ENCODE peak calls at places on chromosome 9, in six cellular contexts. L is stimulated activated CD8-positive, alpha-beta memory T cell treated with anti-CD3 and anti-CD28 coated beads, Interleukin-15, amount 100 ng/mL, for 24 hours; T is heart left ventricle; W is left ventricle myocardium inferior; H is HFFc6; R is smooth muscle cell of the brain vasculature. K is an unnamed sample.

GRCh38 chr9:86687788-86688187 is 259.5 kb downstream of the GAS1 start:
- DNase-seq in H (no peak), L (no peak), R (no peak), T (no peak), W (no peak), K (no peak)

GRCh38 chr9:109745335-109746283 is 34.4 kb upstream of the PALM2AKAP2 start:
- DNase-seq in W (peak), H (no peak), L (no peak), T (peak), R (no peak), K (no peak)

GRCh38 chr9:107760469-107761242 is 271.1 kb upstream of the KLF4 start:
- DNase-seq in L (no peak), W (peak), T (peak), R (no peak), H (no peak), K (no peak)

GRCh38 chr9:86741311-86742215 is 205.7 kb downstream of the GAS1 start:
- DNase-seq in L (no peak), H (no peak), R (no peak), W (no peak), T (no peak), K (no peak)

GRCh38 chr9:87898151-87898550 is 15.5 kb downstream of the SPATA31E1 start:
- DNase-seq in T (no peak), W (no peak), R (no peak), H (peak), L (no peak), K (no peak)

GRCh38 chr9:99432075-99432474 is 210.0 kb downstream of the SEC61B start:
- DNase-seq in T (no peak), H (no peak), L (no peak), R (no peak), W (no peak), K (no peak)

GRCh38 chr9:37679649-37680402 is 29.1 kb downstream of the FRMPD1 start:
- DNase-seq in T (no peak), L (no peak), W (no peak), H (no peak), R (no peak), K (no peak)

GRCh38 chr9:105883847-105884246 is 189.5 kb downstream of the TMEM38B start:
- DNase-seq in L (no peak), R (no peak), T (no peak), H (no peak), W (no peak), K (no peak)

GRCh38 chr9:33472171-33472920 is 1.4 kb downstream of the NOL6 start:
- DNase-seq in H (no peak), T (no peak), W (no peak), R (no peak), L (no peak), K (no peak)

GRCh38 chr9:114289571-114290481 is 33.1 kb upstream of the ORM1 start:
- DNase-seq in L (no peak), W (peak), H (no peak), T (peak), R (no peak), K (no peak)

GRCh38 chr9:28671000-28671399 is 1097.7 kb upstream of the C9orf72 start:
- DNase-seq in H (no peak), L (no peak), T (no peak), R (no peak), W (no peak), K (no peak)

GRCh38 chr9:137193771-137194170 is 5.3 kb downstream of the SSNA1 start:
- DNase-seq in W (no peak), R (no peak), L (no peak), H (no peak), T (no peak), K (no peak)

GRCh38 chr9:109500421-109500974 is 2.4 kb upstream of the PTPN3 start:
- DNase-seq in T (no peak), R (no peak), W (no peak), H (no peak), L (no peak), K (no peak)

GRCh38 chr9:35859310-35859994 is 10.7 kb downstream of the OR13J1 start:
- DNase-seq in T (no peak), L (no peak), W (no peak), R (no peak), H (peak), K (no peak)

GRCh38 chr9:37943329-37944265 is 39.7 kb upstream of the SLC25A51 start:
- DNase-seq in R (no peak), L (no peak), W (no peak), H (peak), T (no peak), K (no peak)

GRCh38 chr9:124286292-124286931 is 28.7 kb downstream of the NEK6 start:
- DNase-seq in W (no peak), H (peak), R (no peak), L (peak), T (no peak), K (no peak)

GRCh38 chr9:75616052-75616451 is 274.4 kb upstream of the PCSK5 start:
- DNase-seq in R (no peak), L (no peak), H (no peak), T (no peak), W (no peak), K (no peak)

GRCh38 chr9:72427801-72428200 is 62.8 kb upstream of the ZFAND5 start:
- DNase-seq in H (peak), R (no peak), T (no peak), L (no peak), W (no peak), K (no peak)

GRCh38 chr9:97853056-97853843 is at the start of gene FOXE1:
- DNase-seq in R (no peak), H (no peak), W (no peak), L (no peak), T (no peak), K (no peak)

GRCh38 chr9:11973011-11973410 is 720.2 kb upstream of the TYRP1 start:
- DNase-seq in L (no peak), H (no peak), R (peak), W (no peak), T (no peak), K (no peak)

GRCh38 chr9:105238302-105238701 is 6.1 kb upstream of the SLC44A1 start:
- DNase-seq in T (no peak), H (no peak), W (no peak), L (no peak), R (no peak), K (no peak)

GRCh38 chr9:110179734-110180133 is 28.2 kb downstream of the C9orf152 start:
- DNase-seq in W (no peak), L (no peak), T (no peak), R (no peak), H (peak), K (no peak)

GRCh38 chr9:37971107-37971459 is 67.2 kb upstream of the SLC25A51 start:
- DNase-seq in R (no peak), T (no peak), W (no peak), H (no peak), L (no peak), K (no peak)

GRCh38 chr9:89621676-89622075 is 16.9 kb downstream of the GADD45G start:
- DNase-seq in T (no peak), W (no peak), R (no peak), H (no peak), L (no peak), K (no peak)

GRCh38 chr9:97504381-97505216 is 3.1 kb downstream of the TMOD1 start:
- DNase-seq in H (no peak), R (no peak), L (no peak), W (no peak), T (no peak), K (no peak)